ENCODE peak calls at places on chromosomes 4 and X, in nine cellular contexts. One of them, this sample, is unnamed. For H3K4me1, the result is how much of the 10 kb centered on the place peaks cover.

GRCh38 chrX:73877687-73878086 is 314.7 kb downstream of the CHIC1 start:
- DNase-seq in K562: no peak
- DNase-seq in HCT116: no peak
- DNase-seq in neural progenitor cell: no peak
- DNase-seq in hepatocyte: no peak
- DNase-seq in H1: no peak
- DNase-seq in SK-N-SH: no peak
- DNase-seq in DND-41: no peak
- DNase-seq in fibroblast of lung: peak
- DNase-seq in this sample: no peak

GRCh38 chr4:108359130-108359709 is 190.5 kb upstream of the LEF1 start:
- DNase-seq in K562: no peak
- DNase-seq in HCT116: no peak
- DNase-seq in neural progenitor cell: no peak
- DNase-seq in hepatocyte: no peak
- DNase-seq in H1: no peak
- DNase-seq in SK-N-SH: no peak
- DNase-seq in DND-41: peak
- DNase-seq in fibroblast of lung: no peak
- DNase-seq in this sample: no peak

GRCh38 chr4:155614111-155614762 is 52.4 kb upstream of the GUCY1A1 start:
- DNase-seq in K562: no peak
- DNase-seq in HCT116: no peak
- DNase-seq in neural progenitor cell: no peak
- DNase-seq in hepatocyte: no peak
- DNase-seq in H1: no peak
- DNase-seq in SK-N-SH: no peak
- DNase-seq in DND-41: no peak
- DNase-seq in fibroblast of lung: peak
- DNase-seq in this sample: no peak

GRCh38 chr4:155599596-155599995 is 67.1 kb upstream of the GUCY1A1 start:
- DNase-seq in K562: no peak
- DNase-seq in HCT116: no peak
- DNase-seq in neural progenitor cell: no peak
- DNase-seq in hepatocyte: no peak
- DNase-seq in H1: no peak
- DNase-seq in SK-N-SH: no peak
- DNase-seq in DND-41: no peak
- DNase-seq in fibroblast of lung: peak
- DNase-seq in this sample: peak

GRCh38 chr4:54659213-54660144 is 1.7 kb downstream of the KIT start:
- DNase-seq in K562: peak
- DNase-seq in HCT116: no peak
- DNase-seq in neural progenitor cell: peak
- DNase-seq in hepatocyte: peak
- DNase-seq in H1: peak
- DNase-seq in SK-N-SH: peak
- DNase-seq in DND-41: no peak
- DNase-seq in fibroblast of lung: peak
- DNase-seq in this sample: no peak

GRCh38 chr4:172042714-172043114 is 229.5 kb downstream of the GALNTL6 start:
- DNase-seq in K562: peak
- DNase-seq in HCT116: peak
- DNase-seq in neural progenitor cell: no peak
- DNase-seq in hepatocyte: peak
- DNase-seq in H1: no peak
- DNase-seq in SK-N-SH: no peak
- DNase-seq in DND-41: no peak
- DNase-seq in fibroblast of lung: peak
- DNase-seq in this sample: peak

GRCh38 chrX:87299563-87300160 is 217.9 kb upstream of the KLHL4 start:
- DNase-seq in K562: peak
- DNase-seq in HCT116: no peak
- DNase-seq in neural progenitor cell: peak
- DNase-seq in hepatocyte: peak
- DNase-seq in H1: no peak
- DNase-seq in SK-N-SH: no peak
- DNase-seq in DND-41: no peak
- DNase-seq in fibroblast of lung: peak
- DNase-seq in this sample: no peak

GRCh38 chrX:71547339-71547738 is 14.4 kb downstream of the OGT start:
- DNase-seq in K562: no peak
- DNase-seq in HCT116: no peak
- DNase-seq in neural progenitor cell: no peak
- DNase-seq in hepatocyte: no peak
- DNase-seq in H1: no peak
- DNase-seq in SK-N-SH: no peak
- DNase-seq in DND-41: no peak
- DNase-seq in fibroblast of lung: no peak
- DNase-seq in this sample: no peak

GRCh38 chr4:80331693-80332092 is 3.8 kb upstream of the CFAP299 start:
- DNase-seq in K562: no peak
- DNase-seq in HCT116: no peak
- DNase-seq in neural progenitor cell: no peak
- DNase-seq in hepatocyte: no peak
- DNase-seq in H1: no peak
- DNase-seq in SK-N-SH: no peak
- DNase-seq in DND-41: no peak
- DNase-seq in fibroblast of lung: no peak
- DNase-seq in this sample: no peak

GRCh38 chrX:48945517-48946348 is 11.7 kb downstream of the OTUD5 start:
- DNase-seq in K562: peak
- DNase-seq in HCT116: peak
- DNase-seq in neural progenitor cell: peak
- DNase-seq in hepatocyte: peak
- DNase-seq in H1: peak
- DNase-seq in SK-N-SH: peak
- DNase-seq in DND-41: peak
- DNase-seq in fibroblast of lung: peak
- DNase-seq in this sample: no peak

GRCh38 chr4:57065730-57066482 is 44.3 kb downstream of the IGFBP7 start:
- DNase-seq in K562: no peak
- DNase-seq in HCT116: no peak
- DNase-seq in neural progenitor cell: no peak
- DNase-seq in hepatocyte: no peak
- DNase-seq in H1: no peak
- DNase-seq in SK-N-SH: no peak
- DNase-seq in DND-41: no peak
- DNase-seq in fibroblast of lung: peak
- DNase-seq in this sample: peak

GRCh38 chrX:119399772-119400101 is 601 bp downstream of the SLC25A43 start:
- DNase-seq in K562: no peak
- DNase-seq in HCT116: no peak
- DNase-seq in neural progenitor cell: peak
- DNase-seq in hepatocyte: no peak
- DNase-seq in H1: peak
- DNase-seq in SK-N-SH: no peak
- DNase-seq in DND-41: no peak
- DNase-seq in fibroblast of lung: peak
- DNase-seq in this sample: peak

GRCh38 chr4:121072080-121072835 is at the start of gene NDNF:
- DNase-seq in K562: no peak
- DNase-seq in HCT116: no peak
- DNase-seq in neural progenitor cell: peak
- DNase-seq in hepatocyte: peak
- DNase-seq in H1: peak
- DNase-seq in SK-N-SH: peak
- DNase-seq in DND-41: no peak
- DNase-seq in fibroblast of lung: peak
- DNase-seq in this sample: peak

GRCh38 chr4:121071640-121072037 is 696 bp downstream of the NDNF start:
- DNase-seq in K562: no peak
- DNase-seq in HCT116: no peak
- DNase-seq in neural progenitor cell: peak
- DNase-seq in hepatocyte: no peak
- DNase-seq in H1: no peak
- DNase-seq in SK-N-SH: peak
- DNase-seq in DND-41: no peak
- DNase-seq in fibroblast of lung: no peak
- DNase-seq in this sample: no peak

GRCh38 chr4:121070274-121070673 is 2.1 kb downstream of the NDNF start:
- DNase-seq in K562: no peak
- DNase-seq in HCT116: no peak
- DNase-seq in neural progenitor cell: peak
- DNase-seq in hepatocyte: peak
- DNase-seq in H1: peak
- DNase-seq in SK-N-SH: no peak
- DNase-seq in DND-41: no peak
- DNase-seq in fibroblast of lung: no peak
- DNase-seq in this sample: no peak

GRCh38 chr4:121070696-121071639 is 1.4 kb downstream of the NDNF start:
- DNase-seq in K562: no peak
- DNase-seq in HCT116: no peak
- DNase-seq in neural progenitor cell: peak
- DNase-seq in hepatocyte: peak
- DNase-seq in H1: peak
- DNase-seq in SK-N-SH: peak
- DNase-seq in DND-41: no peak
- DNase-seq in fibroblast of lung: peak
- DNase-seq in this sample: no peak

GRCh38 chr4:121069419-121069818 is 2.9 kb downstream of the NDNF start:
- DNase-seq in K562: no peak
- DNase-seq in HCT116: no peak
- DNase-seq in neural progenitor cell: no peak
- DNase-seq in hepatocyte: no peak
- DNase-seq in H1: no peak
- DNase-seq in SK-N-SH: no peak
- DNase-seq in DND-41: no peak
- DNase-seq in fibroblast of lung: no peak
- DNase-seq in this sample: no peak
- H3K4me2 ChIP-seq in K562: no peak
- H3K4me2 ChIP-seq in HCT116: no peak
- H3K4me2 ChIP-seq in neural progenitor cell: peak
- H3K4me2 ChIP-seq in hepatocyte: peak
- H3K4me2 ChIP-seq in H1: no peak
- H3K4me2 ChIP-seq in SK-N-SH: no peak
- H3K4me2 ChIP-seq in DND-41: no peak
- H3K4me2 ChIP-seq in fibroblast of lung: peak
- H3K4me2 ChIP-seq in this sample: no peak

GRCh38 chrX:40082447-40083119 is 15.2 kb downstream of the BCOR start:
- DNase-seq in K562: no peak
- DNase-seq in HCT116: no peak
- DNase-seq in neural progenitor cell: no peak
- DNase-seq in hepatocyte: no peak
- DNase-seq in H1: no peak
- DNase-seq in SK-N-SH: no peak
- DNase-seq in DND-41: no peak
- DNase-seq in fibroblast of lung: no peak
- DNase-seq in this sample: no peak
- H3K4me1 ChIP-seq in K562: under half
- H3K4me1 ChIP-seq in HCT116: under half
- H3K4me1 ChIP-seq in neural progenitor cell: half or more
- H3K4me1 ChIP-seq in hepatocyte: half or more
- H3K4me1 ChIP-seq in H1: half or more
- H3K4me1 ChIP-seq in SK-N-SH: half or more
- H3K4me1 ChIP-seq in DND-41: under half
- H3K4me1 ChIP-seq in fibroblast of lung: under half
- H3K4me1 ChIP-seq in this sample: under half

DNA sequence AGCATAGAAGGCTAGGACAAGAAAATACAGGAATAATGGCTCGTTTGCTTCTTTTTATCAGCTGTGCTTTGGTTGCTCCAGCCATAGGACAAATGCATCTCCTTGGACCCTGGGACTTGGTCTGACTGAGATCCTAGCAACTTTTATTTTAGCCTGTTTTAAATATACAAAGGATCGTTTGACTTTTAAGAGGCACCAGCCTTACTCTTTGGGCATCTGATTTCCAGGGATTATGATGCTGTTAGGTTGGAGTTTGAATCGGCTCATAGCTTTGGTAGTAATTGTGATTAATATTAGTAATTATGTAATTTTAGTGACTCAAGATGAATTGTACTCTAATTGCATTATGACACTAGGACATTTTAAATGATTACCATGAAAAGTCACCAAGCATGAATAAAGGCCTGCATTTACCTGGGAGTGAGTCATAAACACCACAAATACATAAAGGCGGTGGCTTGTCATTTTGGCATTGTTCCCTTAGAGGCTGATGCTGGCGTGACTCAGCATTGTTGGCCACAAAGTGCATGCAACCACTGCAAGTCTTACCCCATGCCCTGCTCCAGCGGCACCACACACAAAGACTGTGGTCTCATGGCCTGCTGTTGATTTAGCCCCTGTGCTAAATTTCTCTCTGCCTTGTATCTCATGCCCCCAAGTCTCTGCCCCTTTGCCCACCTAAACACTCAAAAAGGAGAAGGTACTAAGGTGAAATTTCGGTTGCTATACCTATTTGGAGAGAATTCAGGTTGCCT is 12.4 kb downstream of the GPAT3 start:
- DNase-seq in K562: peak
- DNase-seq in HCT116: peak
- DNase-seq in neural progenitor cell: no peak
- DNase-seq in hepatocyte: peak
- DNase-seq in H1: no peak
- DNase-seq in SK-N-SH: no peak
- DNase-seq in DND-41: peak
- DNase-seq in fibroblast of lung: peak
- DNase-seq in this sample: peak
- H3K4me3 ChIP-seq in K562: no peak
- H3K4me3 ChIP-seq in HCT116: no peak
- H3K4me3 ChIP-seq in neural progenitor cell: no peak
- H3K4me3 ChIP-seq in hepatocyte: no peak
- H3K4me3 ChIP-seq in H1: no peak
- H3K4me3 ChIP-seq in SK-N-SH: no peak
- H3K4me3 ChIP-seq in DND-41: no peak
- H3K4me3 ChIP-seq in fibroblast of lung: no peak
- H3K4me3 ChIP-seq in this sample: no peak

GRCh38 chrX:2577844-2578444 is 77.2 kb upstream of the DHRSX start:
- DNase-seq in K562: no peak
- DNase-seq in HCT116: no peak
- DNase-seq in neural progenitor cell: peak
- DNase-seq in hepatocyte: no peak
- DNase-seq in H1: no peak
- DNase-seq in SK-N-SH: no peak
- DNase-seq in DND-41: no peak
- DNase-seq in fibroblast of lung: no peak
- DNase-seq in this sample: no peak
- H3K4me2 ChIP-seq in K562: no peak
- H3K4me2 ChIP-seq in HCT116: peak
- H3K4me2 ChIP-seq in neural progenitor cell: no peak
- H3K4me2 ChIP-seq in hepatocyte: no peak
- H3K4me2 ChIP-seq in H1: no peak
- H3K4me2 ChIP-seq in SK-N-SH: peak
- H3K4me2 ChIP-seq in DND-41: no peak
- H3K4me2 ChIP-seq in fibroblast of lung: no peak
- H3K4me2 ChIP-seq in this sample: peak